ENCODE peak calls at places on chromosome 13, in ten cellular contexts. N, Y, T, U, P, O, M, I, J and W are unnamed samples.

GRCh38 chr13:66014757-66015156 is 1215.4 kb downstream of the PCDH9 start:
- DNase-seq in N (no peak), J (no peak), T (no peak), I (no peak), P (no peak), U (no peak), O (no peak), M (peak), Y (no peak), W (no peak)

GRCh38 chr13:73714522-73714921 is 419.7 kb downstream of the KLF12 start:
- DNase-seq in T (no peak), N (no peak), U (no peak), M (no peak), J (no peak), Y (no peak), O (no peak), I (no peak), P (no peak), W (no peak)

GRCh38 chr13:70795484-70795883 is 687.2 kb upstream of the KLHL1 start:
- DNase-seq in T (no peak), Y (no peak), U (no peak), J (no peak), I (no peak), N (no peak), M (no peak), P (no peak), O (no peak), W (no peak)

GRCh38 chr13:111505175-111505777 is 184.8 kb downstream of the TEX29 start:
- DNase-seq in I (peak), U (no peak), M (no peak), P (no peak), T (no peak), N (no peak), J (no peak), O (peak), Y (peak), W (no peak)

GRCh38 chr13:49444517-49445395 is 682 bp downstream of the SETDB2 start:
- DNase-seq in U (peak), T (peak), J (no peak), Y (peak), O (no peak), N (no peak), P (no peak), M (peak), I (no peak), W (no peak)

GRCh38 chr13:110442946-110443632 is 118.4 kb downstream of the RAB20 start:
- DNase-seq in Y (no peak), P (no peak), U (peak), T (no peak), J (no peak), I (no peak), O (no peak), N (no peak), M (peak), W (no peak)

GRCh38 chr13:73449258-73449657 is 390.5 kb downstream of the KLF5 start:
- DNase-seq in O (no peak), P (no peak), U (peak), Y (no peak), N (no peak), T (no peak), I (no peak), J (no peak), M (no peak), W (no peak)

GRCh38 chr13:22144806-22145205 is 473.9 kb downstream of the FGF9 start:
- DNase-seq in J (no peak), U (no peak), O (no peak), M (no peak), T (no peak), P (no peak), N (no peak), I (no peak), Y (no peak), W (no peak)

GRCh38 chr13:73107970-73108369 is 49.2 kb downstream of the KLF5 start:
- DNase-seq in M (no peak), T (no peak), Y (no peak), P (no peak), J (no peak), I (no peak), N (no peak), U (no peak), O (no peak), W (no peak)

GRCh38 chr13:49580980-49581680 is 4.2 kb downstream of the RCBTB1 start:
- DNase-seq in I (no peak), P (no peak), N (no peak), J (no peak), T (no peak), O (no peak), U (peak), M (no peak), Y (no peak), W (no peak)

GRCh38 chr13:24692541-24692940 is 12.3 kb downstream of the ATP12A start:
- DNase-seq in I (no peak), M (peak), Y (no peak), P (no peak), N (no peak), O (no peak), J (peak), U (no peak), T (peak), W (no peak)

GRCh38 chr13:75704942-75705320 is 68.8 kb downstream of the LMO7 start:
- DNase-seq in I (no peak), Y (no peak), J (no peak), M (peak), T (no peak), O (no peak), U (peak), P (no peak), N (no peak), W (no peak)

GRCh38 chr13:70623260-70623659 is 515.0 kb upstream of the KLHL1 start:
- DNase-seq in J (no peak), N (no peak), O (no peak), Y (no peak), M (peak), T (no peak), U (peak), P (no peak), I (no peak), W (no peak)

GRCh38 chr13:37058801-37059135 is 720 bp downstream of the SUPT20H start:
- DNase-seq in J (no peak), Y (peak), U (no peak), O (peak), P (no peak), M (no peak), T (no peak), I (peak), N (no peak), W (no peak)

GRCh38 chr13:26988059-26988769 is 183.4 kb downstream of the USP12 start:
- DNase-seq in I (no peak), N (no peak), J (no peak), P (no peak), O (no peak), U (no peak), Y (no peak), T (no peak), M (no peak), W (no peak)

GRCh38 chr13:23909606-23910005 is 12.3 kb upstream of the C1QTNF9B start:
- DNase-seq in T (no peak), J (no peak), P (no peak), U (no peak), O (no peak), M (no peak), I (no peak), Y (no peak), N (no peak), W (no peak)

GRCh38 chr13:43874512-43875092 is 4.9 kb downstream of the CCDC122 start:
- DNase-seq in J (no peak), P (no peak), N (no peak), O (no peak), U (peak), M (peak), T (no peak), I (no peak), Y (peak), W (no peak)

GRCh38 chr13:46343279-46343949 is 43.6 kb downstream of the RUBCNL start:
- DNase-seq in Y (no peak), I (no peak), M (no peak), U (no peak), O (no peak), J (no peak), T (no peak), P (no peak), N (no peak), W (peak)

GRCh38 chr13:46345400-46345799 is 41.7 kb downstream of the RUBCNL start:
- DNase-seq in M (no peak), T (no peak), N (no peak), I (no peak), O (no peak), Y (no peak), P (no peak), J (no peak), U (no peak), W (no peak)

GRCh38 chr13:46341112-46341711 is 45.8 kb downstream of the RUBCNL start:
- DNase-seq in Y (no peak), T (no peak), P (no peak), N (no peak), U (peak), M (peak), I (no peak), O (no peak), J (peak), W (peak)

GRCh38 chr13:46340631-46341111 is 46.4 kb downstream of the RUBCNL start:
- DNase-seq in T (no peak), U (no peak), Y (no peak), J (no peak), N (no peak), O (no peak), P (no peak), M (no peak), I (no peak), W (peak)

DNA sequence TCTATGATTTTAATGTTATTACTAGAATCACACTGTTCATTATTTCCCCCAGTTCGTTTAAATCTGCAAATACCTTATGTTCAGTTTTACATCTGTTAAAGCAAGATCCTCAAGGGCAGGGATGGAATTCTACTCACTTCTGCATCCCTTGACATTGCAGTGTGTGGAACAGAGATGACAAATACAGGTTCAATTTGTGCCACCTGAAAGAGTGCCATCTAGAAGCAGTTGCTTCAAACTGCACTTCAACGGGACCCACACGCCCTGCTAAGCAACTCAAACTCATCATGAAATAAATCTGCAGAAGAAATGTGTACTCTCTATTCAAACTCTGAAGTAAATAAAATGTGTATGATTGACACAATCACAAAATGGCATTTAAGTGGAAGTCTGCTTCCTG is 44.5 kb downstream of the RUBCNL start:
- DNase-seq in M (no peak), U (no peak), P (no peak), T (no peak), N (no peak), O (no peak), J (no peak), Y (no peak), I (no peak), W (no peak)
- TF ChIP-seq CTCF in M (no peak), U (no peak), P (no peak), T (no peak), N (no peak), O (no peak), J (no peak), Y (no peak), I (no peak), W (no peak)

GRCh38 chr13:41596190-41596589 is 138.8 kb downstream of the RGCC start:
- DNase-seq in N (no peak), I (no peak), J (no peak), P (no peak), M (peak), T (no peak), Y (no peak), O (no peak), U (no peak), W (no peak)
- TF ChIP-seq CTCF in N (no peak), I (no peak), J (peak), P (no peak), M (no peak), T (no peak), Y (peak), O (no peak), U (no peak), W (peak)

DNA sequence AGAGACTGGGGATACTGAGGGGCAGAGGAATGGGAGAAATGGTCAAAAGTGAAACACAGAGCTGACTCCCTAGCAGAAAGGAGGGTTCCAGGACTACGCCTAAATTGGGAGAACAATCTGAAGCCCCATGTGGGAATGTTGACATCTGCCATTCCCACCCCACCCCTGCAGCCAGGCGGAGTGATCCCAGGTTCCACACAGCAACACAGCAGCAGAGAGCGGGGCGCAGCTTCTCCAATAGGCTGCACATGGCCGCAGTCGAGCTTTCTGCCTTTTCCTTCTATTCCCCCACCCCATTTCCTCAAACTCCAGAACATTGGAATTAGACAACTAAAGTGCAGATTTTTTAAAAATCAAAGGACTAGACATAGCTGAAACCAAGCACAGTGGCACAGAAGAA is 104.7 kb downstream of the UBL3 start:
- DNase-seq in T (no peak), J (no peak), Y (no peak), I (no peak), U (no peak), M (no peak), P (no peak), O (no peak), N (no peak), W (no peak)
- TF ChIP-seq CTCF in T (no peak), J (no peak), Y (no peak), I (no peak), U (no peak), M (no peak), P (no peak), O (no peak), N (no peak), W (no peak)

GRCh38 chr13:113002206-113002821 is 33.3 kb downstream of the MCF2L start:
- DNase-seq in J (no peak), O (peak), T (no peak), I (peak), U (no peak), Y (peak), P (no peak), N (no peak), M (no peak), W (no peak)
- TF ChIP-seq CTCF in J (peak), O (peak), T (no peak), I (peak), U (peak), Y (peak), P (no peak), N (peak), M (no peak), W (peak)

DNA sequence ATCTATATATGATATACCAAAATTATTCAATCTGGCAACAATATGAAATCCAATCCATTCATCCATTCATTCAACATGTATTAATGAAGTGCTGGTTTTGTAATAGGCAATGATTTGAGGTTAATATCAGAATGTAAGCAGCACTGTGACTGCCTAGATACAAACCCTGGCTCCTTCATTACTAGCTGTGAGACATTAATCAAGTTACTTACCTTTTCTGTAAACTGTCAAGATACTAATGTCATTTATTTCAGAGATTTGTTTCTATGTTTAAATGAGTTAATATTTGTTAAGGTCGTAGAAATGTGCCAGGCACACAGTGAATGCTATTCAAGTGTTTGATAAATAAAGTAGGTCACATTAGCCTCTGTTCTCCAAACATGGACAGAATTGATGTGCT is 40.9 kb downstream of the CLDN10 start:
- DNase-seq in I (no peak), M (no peak), U (no peak), O (no peak), J (no peak), Y (no peak), N (no peak), P (no peak), T (no peak), W (no peak)
- TF ChIP-seq CTCF in I (no peak), M (no peak), U (no peak), O (no peak), J (no peak), Y (no peak), N (no peak), P (no peak), T (no peak), W (no peak)

DNA sequence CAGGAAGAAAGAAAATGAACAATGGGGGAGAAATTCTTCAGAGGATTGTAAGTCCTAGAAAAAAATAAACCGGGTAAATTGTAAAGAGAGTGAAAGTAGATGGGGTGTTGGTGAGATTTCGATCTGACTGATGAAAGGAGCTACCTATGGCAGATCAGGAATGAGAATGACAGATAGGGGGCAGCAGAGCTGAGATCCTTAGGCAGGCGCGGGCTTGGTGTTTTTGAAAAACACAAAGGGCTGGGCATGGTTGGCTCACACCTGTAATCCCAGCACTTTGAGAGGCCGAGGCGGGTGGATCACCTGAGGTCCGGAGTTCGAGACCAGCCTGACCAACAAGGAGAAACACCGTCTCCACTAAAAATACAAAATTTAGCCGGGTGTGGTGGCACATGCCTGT is 1468.6 kb upstream of the SLC10A2 start:
- DNase-seq in Y (no peak), T (no peak), M (no peak), P (no peak), O (no peak), J (no peak), U (no peak), N (no peak), I (peak), W (no peak)
- TF ChIP-seq CTCF in Y (no peak), T (no peak), M (no peak), P (no peak), O (peak), J (no peak), U (peak), N (no peak), I (no peak), W (no peak)

DNA sequence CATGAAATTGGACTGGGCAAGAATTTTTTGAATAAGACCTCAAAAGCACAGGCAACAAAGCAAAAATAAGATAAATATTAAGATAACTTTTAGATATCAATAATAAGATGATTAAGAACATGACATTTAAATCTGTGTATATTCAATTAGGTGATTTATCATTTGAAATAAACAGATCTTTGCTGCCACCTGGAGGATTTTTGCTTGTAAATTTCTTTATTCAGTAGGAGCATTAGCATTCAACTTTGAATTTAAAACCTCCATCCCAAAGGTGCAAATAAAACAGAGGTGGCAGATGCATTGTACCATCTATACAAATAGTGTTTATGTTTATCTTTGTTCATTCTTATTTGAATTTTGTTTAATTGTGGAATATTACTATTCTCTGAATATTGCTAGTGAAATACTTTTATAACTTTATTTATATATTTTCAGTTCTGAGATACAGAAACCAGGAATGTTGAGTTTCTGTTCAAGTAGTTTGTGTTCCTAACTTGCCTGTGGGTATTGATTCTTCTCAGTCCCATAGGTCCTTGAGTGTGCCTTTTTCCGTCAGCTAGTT is 20.9 kb downstream of the COG6 start:
- DNase-seq in O (no peak), U (peak), I (no peak), J (peak), N (no peak), Y (peak), M (peak), T (peak), P (no peak), W (no peak)
- TF ChIP-seq CTCF in O (peak), U (peak), I (peak), J (peak), N (peak), Y (peak), M (peak), T (peak), P (peak), W (peak)

GRCh38 chr13:106533940-106534843 is 1.3 kb downstream of the EFNB2 start:
- DNase-seq in P (peak), Y (peak), J (no peak), O (peak), I (peak), N (peak), T (peak), M (peak), U (peak), W (peak)

GRCh38 chr13:106537521-106537920 is 2.1 kb upstream of the EFNB2 start:
- DNase-seq in U (no peak), O (no peak), P (no peak), Y (no peak), M (no peak), T (no peak), J (no peak), N (no peak), I (no peak), W (no peak)

GRCh38 chr13:106534844-106535551 is 464 bp downstream of the EFNB2 start:
- DNase-seq in P (peak), I (peak), J (no peak), O (peak), U (no peak), N (peak), M (peak), T (no peak), Y (peak), W (no peak)

GRCh38 chr13:106535552-106536243 is at the start of gene EFNB2:
- DNase-seq in T (peak), N (peak), J (peak), Y (peak), U (peak), I (peak), O (peak), P (peak), M (peak), W (peak)

GRCh38 chr13:106536244-106537034 is 977 bp upstream of the EFNB2 start:
- DNase-seq in Y (peak), I (peak), J (peak), P (peak), N (peak), U (peak), O (peak), T (peak), M (peak), W (peak)
- TF ChIP-seq CTCF in Y (peak), I (peak), J (peak), P (peak), N (peak), U (peak), O (peak), T (peak), M (peak), W (peak)